ENCODE peak calls at places on chromosomes 11 and 22, in ten cellular contexts. D is endothelial cell; C is NCI-H2081; J is activated CD4-positive, alpha-beta T cell treated with anti-CD3 and anti-CD28 coated beads for 24 hours; A is GM20000; B is NCI-H1105; P is astrocyte of the cerebellum; S is stimulated activated CD8-positive, alpha-beta memory T cell treated with anti-CD3 and anti-CD28 coated beads, Interleukin-7, amount 100 ng/mL, for 1 hour; V is activated gamma-delta T cell; W is stomach. L is an unnamed sample.

GRCh38 chr22:40213478-40213877 is 35.8 kb downstream of the TNRC6B start:
- DNase-seq in B (no peak), W (no peak), J (no peak), S (no peak), C (peak; percentile 45), A (no peak), D (no peak), P (no peak), V (no peak), L (no peak)

GRCh38 chr11:130449246-130449990 is 973 bp downstream of the ADAMTS15 start:
- DNase-seq in B (peak; percentile 56), S (no peak), W (no peak), V (no peak), A (no peak), C (no peak), P (no peak), D (no peak), J (no peak), L (no peak)

GRCh38 chr11:92979176-92979575 is 9.7 kb downstream of the MTNR1B start:
- DNase-seq in D (no peak), C (no peak), P (peak; percentile 19), W (no peak), V (no peak), S (no peak), J (no peak), B (no peak), A (no peak), L (no peak)

GRCh38 chr11:113351061-113351460 is 36.5 kb upstream of the ANKK1 start:
- DNase-seq in S (no peak), C (peak; percentile 94), J (no peak), V (no peak), D (no peak), B (peak; percentile 26), W (no peak), P (no peak), A (no peak), L (peak; percentile 53)

GRCh38 chr22:37566903-37567798 is 6.9 kb downstream of the CDC42EP1 start:
- DNase-seq in D (peak; percentile 86), W (peak; percentile 96), J (peak; percentile 83), B (peak; percentile 40), P (peak; percentile 63), V (peak; percentile 72), C (peak; percentile 62), A (peak; percentile 92), S (peak; percentile 85), L (peak; percentile 58)

GRCh38 chr11:1892116-1892515 is 421 bp upstream of the PRR33 start:
- DNase-seq in B (no peak), J (no peak), V (no peak), P (no peak), A (no peak), D (no peak), W (no peak), C (no peak), S (no peak), L (no peak)

GRCh38 chr11:1204381-1205101 is 18.3 kb upstream of the MUC5B start:
- DNase-seq in V (no peak), A (no peak), C (no peak), W (no peak), S (no peak), B (no peak), P (no peak), D (no peak), J (no peak), L (no peak)

GRCh38 chr22:17035246-17035645 is 27.2 kb upstream of the GAB4 start:
- DNase-seq in C (no peak), J (no peak), P (no peak), D (no peak), B (no peak), V (no peak), W (peak; percentile 57), S (no peak), A (no peak), L (peak; percentile 84)

GRCh38 chr11:75535039-75535563 is 9.4 kb upstream of the GDPD5 start:
- DNase-seq in B (no peak), J (no peak), S (no peak), D (no peak), P (no peak), C (no peak), W (no peak), A (no peak), V (no peak), L (no peak)

GRCh38 chr11:66720223-66720898 is 8.7 kb downstream of the SPTBN2 start:
- DNase-seq in C (peak; percentile 94), B (peak; percentile 94), S (no peak), A (no peak), W (peak; percentile 52), J (no peak), V (no peak), D (peak; percentile 59), P (peak; percentile 22), L (peak; percentile 89)

GRCh38 chr11:134508219-134508990 is 96.4 kb upstream of the B3GAT1 start:
- DNase-seq in P (no peak), A (no peak), B (no peak), S (no peak), D (no peak), J (no peak), C (no peak), V (no peak), W (peak; percentile 20), L (no peak)

GRCh38 chr11:19276859-19277808 is 36.4 kb upstream of the E2F8 start:
- DNase-seq in C (no peak), B (no peak), P (no peak), V (no peak), A (no peak), J (no peak), W (peak; percentile 40), S (no peak), D (no peak), L (no peak)